ENCODE peak calls at places on chromosomes 2 and 18, in nine cellular contexts. L is nephron progenitor cell; C is left ventricle myocardium inferior; Z is NCI-H774; O is fibroblast of lung; T is iris pigment epithelial cell; Q is NCI-H2081; W is activated CD4-positive, alpha-beta T cell treated with anti-CD3 and anti-CD28 coated beads, Interleukin-2, amount 50 U/mL, for 48 hours; H is left ventricle myocardium superior. A is an unnamed sample.

GRCh38 chr2:75277111-75277510 is 77.8 kb upstream of the TACR1 start:
- DNase-seq in W (no peak), C (no peak), Q (no peak), T (peak), H (no peak), O (peak), Z (no peak), L (no peak), A (peak)

GRCh38 chr2:163374282-163374681 is 361.5 kb downstream of the FIGN start:
- DNase-seq in W (no peak), Z (no peak), O (no peak), H (no peak), L (no peak), C (no peak), T (no peak), Q (no peak), A (no peak)

GRCh38 chr18:26863921-26864497 is 1.5 kb downstream of the AQP4 start:
- DNase-seq in O (no peak), Q (no peak), W (no peak), Z (no peak), T (no peak), C (no peak), H (no peak), L (no peak), A (no peak)

GRCh38 chr2:181456660-181457120 is 496 bp upstream of the ITGA4 start:
- DNase-seq in O (peak), Q (no peak), Z (no peak), W (peak), C (peak), H (peak), T (peak), L (peak), A (no peak)

GRCh38 chr18:6520901-6521300 is 106.2 kb upstream of the L3MBTL4 start:
- DNase-seq in Z (no peak), T (no peak), H (no peak), W (no peak), C (no peak), Q (no peak), O (no peak), L (no peak), A (no peak)

GRCh38 chr2:24453379-24454073 is 37.5 kb upstream of the NCOA1 start:
- DNase-seq in C (no peak), Q (no peak), Z (no peak), L (no peak), T (no peak), H (no peak), O (no peak), W (no peak), A (no peak)

GRCh38 chr2:85797263-85797660 is 43.5 kb downstream of the ATOH8 start:
- DNase-seq in C (no peak), L (no peak), T (no peak), H (no peak), O (no peak), Z (no peak), Q (no peak), W (no peak), A (no peak)

GRCh38 chr2:179521944-179522343 is 257.3 kb upstream of the SESTD1 start:
- DNase-seq in L (no peak), O (no peak), T (no peak), H (no peak), Q (no peak), Z (peak), W (no peak), C (no peak), A (no peak)

GRCh38 chr2:64792995-64793639 is 139.4 kb upstream of the SERTAD2 start:
- DNase-seq in C (no peak), T (peak), Z (no peak), W (no peak), O (no peak), H (no peak), Q (no peak), L (no peak), A (no peak)

GRCh38 chr2:15640291-15640711 is 48.6 kb downstream of the DDX1 start:
- DNase-seq in Z (no peak), Q (no peak), T (peak), O (peak), W (no peak), L (no peak), H (no peak), C (no peak), A (no peak)

GRCh38 chr2:185970148-185970852 is 231.7 kb downstream of the FSIP2 start:
- DNase-seq in C (no peak), H (no peak), W (no peak), T (no peak), L (no peak), O (peak), Z (no peak), Q (no peak), A (peak)

GRCh38 chr18:43665239-43665788 is 388.0 kb upstream of the SYT4 start:
- DNase-seq in Z (no peak), H (no peak), W (no peak), T (peak), C (no peak), L (no peak), O (peak), Q (no peak), A (peak)

GRCh38 chr2:159802673-159803072 is 4.7 kb upstream of the CD302 start:
- DNase-seq in W (no peak), Z (no peak), H (no peak), O (no peak), C (no peak), L (no peak), T (no peak), Q (no peak), A (no peak)

GRCh38 chr18:7593194-7593819 is 26.2 kb downstream of the PTPRM start:
- DNase-seq in O (no peak), T (no peak), W (no peak), Q (no peak), C (no peak), L (no peak), H (no peak), Z (no peak), A (no peak)

GRCh38 chr2:64367868-64368267 is 86.1 kb upstream of the LGALSL start:
- DNase-seq in H (no peak), L (no peak), W (no peak), Q (no peak), O (no peak), T (no peak), Z (no peak), C (no peak), A (no peak)

GRCh38 chr2:239465017-239466001 is 64.5 kb upstream of the HDAC4 start:
- DNase-seq in L (no peak), H (peak), T (no peak), Z (peak), C (peak), Q (no peak), O (peak), W (no peak), A (peak)

GRCh38 chr18:23512641-23513040 is 9.3 kb downstream of the RMC1 start:
- DNase-seq in W (no peak), Q (no peak), T (peak), C (no peak), O (no peak), L (no peak), Z (no peak), H (no peak), A (no peak)

GRCh38 chr2:213763963-213764362 is 479.7 kb downstream of the SPAG16 start:
- DNase-seq in O (no peak), L (no peak), Z (no peak), T (no peak), C (no peak), H (no peak), Q (no peak), W (no peak), A (no peak)

GRCh38 chr2:101190753-101191516 is 39.8 kb upstream of the TBC1D8 start:
- DNase-seq in T (no peak), W (no peak), H (no peak), Z (no peak), O (peak), Q (no peak), L (no peak), C (no peak), A (no peak)

GRCh38 chr18:12308386-12309100 is 502 bp downstream of the TUBB6 start:
- DNase-seq in T (peak), L (peak), C (peak), H (peak), Z (no peak), W (peak), O (peak), Q (no peak), A (no peak)

GRCh38 chr2:158926478-158926948 is 41.9 kb upstream of the TANC1 start:
- DNase-seq in T (peak), O (peak), H (no peak), Z (no peak), C (no peak), W (no peak), L (no peak), Q (no peak), A (no peak)

GRCh38 chr2:118168606-118169005 is 80.3 kb downstream of the INSIG2 start:
- DNase-seq in W (no peak), C (no peak), L (no peak), Z (no peak), H (no peak), T (no peak), Q (no peak), O (no peak), A (no peak)

GRCh38 chr18:5542393-5543035 is 1.3 kb downstream of the EPB41L3 start:
- DNase-seq in C (no peak), L (peak), Z (no peak), H (peak), W (no peak), O (peak), T (no peak), Q (peak), A (no peak)

GRCh38 chr2:227849906-227850305 is 21.5 kb upstream of the DAW1 start:
- DNase-seq in C (no peak), H (no peak), W (no peak), Z (no peak), O (no peak), T (peak), Q (no peak), L (no peak), A (no peak)

GRCh38 chr2:16385341-16385740 is 280.3 kb downstream of the CYRIA start:
- DNase-seq in T (no peak), Z (no peak), C (no peak), O (no peak), H (no peak), L (no peak), W (no peak), Q (no peak), A (no peak)

GRCh38 chr2:190974629-190975361 is 39.2 kb downstream of the STAT1 start:
- DNase-seq in Z (no peak), O (no peak), C (peak), T (no peak), W (no peak), L (no peak), H (peak), Q (no peak), A (no peak)

GRCh38 chr2:85131116-85131515 is 2.1 kb upstream of the TCF7L1 start:
- DNase-seq in C (no peak), T (peak), Q (no peak), O (peak), H (no peak), W (no peak), Z (no peak), L (peak), A (no peak)